ENCODE peak calls at places on chromosomes 6 and 20, in seven cellular contexts. R, L, W, T, M, G and Q are unnamed samples.

GRCh38 chr20:25223179-25223661 is 24.7 kb upstream of the PYGB start:
- DNase-seq in M (no peak), T (no peak), L (no peak), R (peak), W (peak), G (no peak), Q (peak)

GRCh38 chr6:170231496-170232185 is 59.2 kb downstream of the DLL1 start:
- DNase-seq in M (no peak), R (no peak), G (no peak), T (peak), L (no peak), W (peak), Q (no peak)

GRCh38 chr6:17962436-17963031 is 24.9 kb downstream of the KIF13A start:
- DNase-seq in M (peak), R (peak), L (no peak), T (peak), W (peak), G (peak), Q (peak)

GRCh38 chr20:33604084-33604990 is 57.8 kb upstream of the C20orf144 start:
- DNase-seq in T (no peak), R (no peak), G (no peak), L (no peak), W (no peak), M (no peak), Q (no peak)

GRCh38 chr20:35478804-35479472 is 23.5 kb downstream of the CEP250 start:
- DNase-seq in G (no peak), R (no peak), L (peak), W (no peak), M (no peak), T (no peak), Q (no peak)

GRCh38 chr6:39530201-39530759 is 194.9 kb downstream of the KIF6 start:
- DNase-seq in G (no peak), M (no peak), R (peak), W (no peak), T (peak), L (no peak), Q (no peak)

GRCh38 chr6:122109075-122109474 is 290.4 kb upstream of the HSF2 start:
- DNase-seq in W (no peak), G (no peak), L (no peak), R (no peak), M (no peak), T (no peak), Q (no peak)

GRCh38 chr6:138088307-138088744 is 18.9 kb downstream of the PERP start:
- DNase-seq in T (no peak), M (no peak), L (no peak), G (no peak), W (peak), R (peak), Q (peak)

GRCh38 chr6:41706876-41707564 is 28.4 kb downstream of the TFEB start:
- DNase-seq in R (peak), G (no peak), L (no peak), M (no peak), W (peak), T (peak), Q (no peak)

GRCh38 chr6:31304683-31305082 is 32.8 kb upstream of the HLA-C start:
- DNase-seq in M (no peak), L (no peak), G (no peak), R (no peak), W (peak), T (no peak), Q (no peak)

GRCh38 chr6:25250878-25251277 is 28.3 kb upstream of the CARMIL1 start:
- DNase-seq in G (no peak), M (no peak), T (no peak), W (peak), L (no peak), R (no peak), Q (no peak)

GRCh38 chr6:101826259-101826658 is 432.8 kb downstream of the GRIK2 start:
- DNase-seq in G (no peak), T (no peak), W (no peak), M (no peak), R (no peak), L (no peak), Q (no peak)

GRCh38 chr6:167570460-167571400 is 245.8 kb downstream of the TTLL2 start:
- DNase-seq in G (no peak), R (no peak), L (no peak), M (no peak), T (no peak), W (no peak), Q (no peak)

GRCh38 chr6:170225852-170226417 is 64.9 kb downstream of the DLL1 start:
- DNase-seq in T (no peak), G (no peak), R (no peak), W (no peak), L (no peak), M (no peak), Q (no peak)

GRCh38 chr6:26555505-26556262 is 17.5 kb downstream of the HMGN4 start:
- DNase-seq in R (peak), G (no peak), L (no peak), M (no peak), W (peak), T (no peak), Q (no peak)

GRCh38 chr6:129485746-129486145 is 224.2 kb downstream of the ARHGAP18 start:
- DNase-seq in W (no peak), T (no peak), L (no peak), R (no peak), G (no peak), M (no peak), Q (no peak)

GRCh38 chr6:51559059-51559458 is 528.4 kb downstream of the PKHD1 start:
- DNase-seq in L (no peak), W (no peak), G (no peak), M (no peak), R (peak), T (no peak), Q (no peak)

GRCh38 chr6:46465294-46466165 is 25.7 kb downstream of the RCAN2 start:
- DNase-seq in G (no peak), W (peak), L (no peak), M (no peak), R (no peak), T (no peak), Q (no peak)

GRCh38 chr6:108942556-108943492 is 94.6 kb downstream of the ARMC2 start:
- DNase-seq in M (no peak), L (peak), G (peak), R (no peak), W (no peak), T (no peak), Q (no peak)

GRCh38 chr6:108944058-108944457 is 95.8 kb downstream of the ARMC2 start:
- DNase-seq in M (no peak), W (no peak), R (no peak), G (no peak), T (no peak), L (no peak), Q (no peak)

GRCh38 chr6:108946695-108947094 is 98.5 kb downstream of the ARMC2 start:
- DNase-seq in W (peak), G (no peak), M (no peak), L (no peak), T (peak), R (no peak), Q (no peak)

GRCh38 chr6:108945686-108946158 is 97.5 kb downstream of the ARMC2 start:
- DNase-seq in W (no peak), L (no peak), M (peak), T (peak), R (no peak), G (no peak), Q (no peak)

DNA sequence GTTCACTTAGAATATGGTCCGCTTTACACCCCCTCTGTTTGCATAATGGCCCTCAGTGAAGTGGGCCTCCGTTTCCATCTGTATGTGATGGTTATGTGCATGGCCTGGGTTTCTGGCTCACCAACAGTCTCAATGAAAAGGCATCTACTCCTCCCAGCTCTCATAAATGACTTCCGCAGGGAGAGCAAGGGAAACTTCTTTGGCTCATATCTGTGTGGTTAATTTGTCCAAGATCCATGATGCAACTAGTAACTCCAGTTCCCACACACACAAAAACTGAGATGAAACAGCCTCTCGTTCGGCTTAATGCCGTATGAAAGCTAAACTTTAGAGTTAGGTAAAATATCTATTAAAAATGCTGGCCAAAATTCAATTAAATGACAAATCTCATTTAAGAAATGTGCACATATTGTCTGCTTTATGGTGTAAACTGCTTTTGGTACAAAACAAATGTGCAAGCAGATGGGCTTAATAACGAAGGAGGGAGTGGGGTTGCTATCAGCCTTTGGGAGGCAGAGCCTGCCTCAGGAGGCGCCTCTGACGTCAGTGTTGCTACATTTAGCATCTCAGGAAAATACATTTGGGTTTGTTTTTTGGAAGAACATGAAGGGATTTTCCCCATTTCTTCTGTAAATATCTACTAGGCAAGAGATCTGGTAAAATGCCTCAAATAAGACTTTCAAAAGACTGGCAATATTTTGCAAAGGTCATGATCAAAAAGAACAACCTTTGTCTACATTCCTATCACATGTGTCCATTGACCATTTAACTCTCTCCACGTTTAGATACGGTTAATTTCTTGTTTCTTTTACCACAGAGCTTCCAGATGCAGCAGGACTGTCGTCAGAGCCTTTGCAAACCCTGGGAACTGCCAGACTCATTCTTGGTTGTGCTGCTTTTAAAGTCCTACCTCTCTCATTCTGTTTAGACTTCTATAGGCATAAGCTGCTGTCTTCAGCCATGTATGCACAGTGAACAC is 96.8 kb downstream of the ARMC2 start:
- DNase-seq in L (no peak), W (peak), M (no peak), G (no peak), R (peak), T (peak), Q (peak)
- H3K4me3 ChIP-seq in L (no peak), W (no peak), M (no peak), G (no peak), R (no peak), T (no peak), Q (peak)

DNA sequence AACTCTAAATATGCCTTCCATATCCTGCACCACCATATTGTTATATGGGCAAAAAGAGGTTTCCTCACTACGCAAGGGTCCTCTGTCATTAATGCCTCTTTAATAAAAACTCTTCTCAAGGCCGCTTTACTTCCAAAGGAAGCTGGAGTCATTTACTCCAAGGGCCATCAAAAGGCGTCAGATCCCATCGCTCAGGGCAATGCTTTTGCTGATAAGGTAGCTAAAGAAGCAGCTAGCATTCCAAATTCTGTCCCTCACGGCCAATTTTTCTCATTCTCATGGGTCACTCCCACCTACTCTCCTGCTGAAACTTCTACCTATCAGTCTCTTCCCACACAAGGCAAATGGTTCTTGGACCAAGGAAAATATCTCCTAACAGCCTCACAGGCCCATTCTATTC is 30.3 kb upstream of the ZBTB22 start:
- DNase-seq in M (no peak), R (no peak), W (no peak), G (no peak), T (no peak), L (no peak), Q (no peak)
- H3K27ac ChIP-seq in M (peak), R (no peak), W (no peak), G (no peak), T (no peak), L (no peak), Q (no peak)

DNA sequence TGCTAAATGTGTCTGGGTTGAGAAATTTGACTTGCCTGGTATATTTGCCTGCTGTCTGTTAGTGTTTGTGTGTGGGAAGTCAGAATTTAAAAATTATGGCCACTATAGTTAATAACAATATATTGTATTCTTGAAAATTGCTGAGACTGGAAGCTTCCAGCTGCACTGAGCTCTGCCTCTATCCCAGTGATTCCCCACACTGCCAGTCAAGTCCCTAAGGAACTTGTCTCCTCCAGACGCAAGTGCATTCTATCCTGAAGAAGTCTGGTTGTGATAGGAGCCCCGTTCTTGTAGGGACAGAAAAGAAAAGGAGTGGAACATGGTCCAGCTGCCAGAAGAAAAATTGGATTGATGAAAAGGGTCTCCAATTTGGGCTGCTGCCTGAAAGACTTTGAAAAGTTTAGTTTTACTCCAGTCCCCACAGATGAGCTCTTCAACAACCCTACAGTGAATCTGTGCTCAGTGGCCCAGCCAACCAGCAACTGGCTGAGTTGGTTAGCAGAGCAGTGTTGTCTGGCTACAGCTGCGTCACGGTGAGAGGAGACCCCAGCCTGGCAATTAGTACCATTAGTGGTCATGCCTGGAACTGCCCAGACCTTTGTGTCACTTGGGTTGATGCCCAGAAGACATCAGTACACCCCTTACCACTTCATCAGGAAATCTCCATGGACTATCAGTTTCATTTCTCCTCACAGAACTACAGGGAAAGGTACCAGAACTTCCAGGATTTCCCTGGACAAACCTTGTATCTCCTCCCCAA is 183.1 kb upstream of the MCHR2 start:
- DNase-seq in L (no peak), R (no peak), W (no peak), T (no peak), M (no peak), G (no peak), Q (no peak)
- TF ChIP-seq CTCF in L (no peak), R (no peak), W (no peak), T (no peak), M (no peak), G (no peak), Q (no peak)

GRCh38 chr20:57155415-57155814 is 111.0 kb downstream of the BMP7 start:
- DNase-seq in G (no peak), R (no peak), T (no peak), W (no peak), M (no peak), L (no peak), Q (no peak)

GRCh38 chr20:57153238-57153905 is 113.1 kb downstream of the BMP7 start:
- DNase-seq in T (no peak), R (no peak), G (no peak), L (no peak), W (no peak), M (no peak), Q (no peak)

GRCh38 chr20:57158474-57158873 is 108.0 kb downstream of the BMP7 start:
- DNase-seq in M (no peak), W (no peak), T (no peak), G (no peak), R (no peak), L (no peak), Q (no peak)

GRCh38 chr20:57157106-57157691 is 109.2 kb downstream of the BMP7 start:
- DNase-seq in T (no peak), R (no peak), M (no peak), L (no peak), G (no peak), W (no peak), Q (no peak)

GRCh38 chr20:57156050-57156770 is 110.2 kb downstream of the BMP7 start:
- DNase-seq in L (no peak), G (no peak), W (no peak), R (no peak), M (no peak), T (no peak), Q (no peak)
- H3K4me3 ChIP-seq in L (no peak), G (no peak), W (no peak), R (no peak), M (no peak), T (no peak), Q (no peak)